ENCODE peak calls at places on chromosomes 2 and 18, in eight cellular contexts. Z is GM23248, K is hepatocyte, I is GM23338, G is OCI-LY7, U is PC-3, L is neural progenitor cell, C is HCT116. N is an unnamed sample.

GRCh38 chr2:120847700-120848321 is 112.1 kb downstream of the GLI2 start:
- DNase-seq in Z (no peak), L (no peak), C (no peak), I (no peak), K (peak; percentile 36), G (no peak), U (no peak), N (peak; percentile 84)

GRCh38 chr2:234836251-234836650 is 115.6 kb upstream of the SH3BP4 start:
- DNase-seq in C (no peak), Z (no peak), U (no peak), L (no peak), I (no peak), K (peak; percentile 35), G (no peak), N (peak; percentile 48)

GRCh38 chr18:12046751-12047335 is 46.8 kb upstream of the ANKRD62 start:
- DNase-seq in U (no peak), K (no peak), L (peak; percentile 45), I (peak; percentile 45), Z (no peak), C (no peak), G (no peak), N (no peak)

GRCh38 chr2:84409531-84409930 is 49.5 kb downstream of the SUCLG1 start:
- DNase-seq in G (no peak), K (no peak), U (no peak), I (no peak), L (no peak), C (no peak), Z (no peak), N (no peak)

GRCh38 chr2:227703961-227704360 is 13.9 kb downstream of the SLC19A3 start:
- DNase-seq in I (no peak), C (no peak), Z (peak; percentile 77), U (peak; percentile 77), L (no peak), G (no peak), K (no peak), N (no peak)

GRCh38 chr2:11368059-11368572 is 23.7 kb upstream of the ROCK2 start:
- DNase-seq in G (no peak), I (no peak), Z (peak; percentile 56), L (no peak), U (no peak), C (no peak), K (no peak), N (no peak)

GRCh38 chr2:213710164-213710563 is 425.9 kb downstream of the SPAG16 start:
- DNase-seq in L (no peak), K (no peak), U (no peak), Z (no peak), C (no peak), G (no peak), I (no peak), N (no peak)

GRCh38 chr2:69731147-69731546 is 10.8 kb upstream of the ANXA4 start:
- DNase-seq in L (no peak), U (no peak), I (no peak), K (no peak), G (no peak), C (no peak), Z (no peak), N (no peak)

GRCh38 chr2:230179907-230180306 is 39.9 kb downstream of the SP110 start:
- DNase-seq in K (no peak), U (no peak), I (peak; percentile 23), Z (no peak), C (no peak), G (no peak), L (no peak), N (no peak)

GRCh38 chr18:55768255-55768654 is 180.3 kb upstream of the TCF4 start:
- DNase-seq in C (no peak), Z (no peak), G (no peak), L (no peak), U (no peak), K (no peak), I (peak; percentile 87), N (no peak)
- TF ChIP-seq EZH2phosphoT487 in C (no peak), Z (no peak), G (no peak), L (no peak), U (no peak), K (no peak), I (no peak), N (no peak)

DNA sequence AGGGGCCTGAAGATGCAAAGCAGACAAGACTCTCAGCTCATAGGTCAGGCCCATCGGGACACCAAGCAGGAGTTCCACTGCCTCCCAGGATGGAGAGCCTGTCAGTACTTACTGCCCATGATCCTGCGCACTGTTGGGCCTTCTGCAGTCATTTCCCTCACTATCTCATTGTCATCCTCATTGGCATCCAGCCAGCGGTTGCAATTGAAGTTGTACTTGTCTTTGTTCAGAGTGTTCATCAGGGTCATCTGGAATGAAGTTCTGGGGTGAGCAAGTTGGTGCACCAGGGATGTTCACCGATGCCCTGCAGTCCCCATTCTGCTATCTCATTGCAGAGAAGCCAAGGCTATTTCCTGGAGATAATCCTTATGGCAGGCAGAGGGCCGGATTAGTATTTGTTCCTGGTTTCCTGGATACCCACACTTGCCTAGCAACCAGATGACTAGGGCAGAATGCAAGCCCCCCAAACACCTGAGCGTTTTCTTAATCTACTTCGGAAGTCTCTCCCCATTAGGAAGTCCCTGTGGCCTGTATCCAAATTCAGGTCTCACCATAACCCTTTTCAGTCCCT is 65.1 kb downstream of the LOXHD1 start:
- DNase-seq in K (no peak), Z (no peak), C (no peak), L (peak; percentile 18), U (no peak), G (no peak), I (no peak), N (no peak)
- TF ChIP-seq EZH2phosphoT487 in K (no peak), Z (no peak), C (no peak), L (no peak), U (no peak), G (no peak), I (no peak), N (no peak)

GRCh38 chr2:125424386-125424785 is 1231.6 kb upstream of the GYPC start:
- DNase-seq in Z (no peak), L (peak; percentile 51), C (no peak), G (no peak), I (no peak), K (no peak), U (no peak), N (no peak)

DNA sequence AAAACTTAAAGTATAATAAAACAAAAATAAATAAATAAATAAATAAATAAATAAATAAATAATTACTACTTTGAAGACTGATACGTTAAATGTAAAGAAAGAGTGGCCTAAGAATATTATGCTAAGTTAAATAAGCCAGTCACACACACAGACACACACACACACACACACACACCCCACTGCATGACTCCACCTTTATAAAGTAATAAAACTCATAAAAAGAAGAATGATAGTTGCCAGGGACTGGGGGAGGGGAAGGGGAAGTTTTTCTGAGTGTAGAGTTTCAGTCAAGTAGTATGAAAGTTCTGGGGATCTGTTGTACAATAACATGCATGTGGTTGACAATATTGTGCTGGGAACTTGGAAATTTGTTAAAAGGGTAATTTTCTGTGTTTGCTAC is 1237.5 kb upstream of the GYPC start:
- DNase-seq in K (no peak), L (no peak), Z (no peak), C (no peak), G (no peak), I (no peak), U (no peak), N (no peak)
- TF ChIP-seq EZH2phosphoT487 in K (no peak), L (no peak), Z (no peak), C (no peak), G (no peak), I (no peak), U (no peak), N (no peak)

DNA sequence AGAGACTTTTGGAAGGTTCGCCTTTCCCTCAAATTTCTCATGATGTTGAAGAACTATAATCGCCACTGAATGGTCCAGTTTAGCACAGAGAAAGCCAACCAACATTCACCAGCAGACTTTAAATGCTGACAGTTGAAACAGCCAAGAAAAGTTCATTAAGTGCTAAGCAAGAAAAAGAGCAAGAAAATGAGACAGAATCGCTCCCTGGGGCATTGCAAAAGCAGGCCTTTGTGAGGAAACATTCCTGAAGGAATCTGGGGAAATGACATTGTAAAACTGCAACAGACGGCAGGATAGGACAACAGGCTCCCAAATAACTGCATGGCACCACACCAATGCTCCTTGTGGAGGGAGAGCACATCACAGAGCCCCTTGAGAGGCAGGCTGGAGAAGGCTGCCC is 269.3 kb upstream of the ID2 start:
- DNase-seq in G (no peak), U (no peak), C (no peak), L (peak; percentile 46), I (peak; percentile 5), K (peak; percentile 33), Z (peak; percentile 73), N (no peak)
- TF ChIP-seq EZH2phosphoT487 in G (no peak), U (no peak), C (no peak), L (no peak), I (no peak), K (no peak), Z (no peak), N (no peak)

GRCh38 chr2:238995634-238996033 is 147.7 kb downstream of the TWIST2 start:
- DNase-seq in K (no peak), G (no peak), U (peak; percentile 41), L (no peak), I (no peak), C (no peak), Z (peak; percentile 44), N (no peak)
- TF ChIP-seq EZH2phosphoT487 in K (no peak), G (no peak), U (no peak), L (no peak), I (no peak), C (no peak), Z (no peak), N (no peak)

DNA sequence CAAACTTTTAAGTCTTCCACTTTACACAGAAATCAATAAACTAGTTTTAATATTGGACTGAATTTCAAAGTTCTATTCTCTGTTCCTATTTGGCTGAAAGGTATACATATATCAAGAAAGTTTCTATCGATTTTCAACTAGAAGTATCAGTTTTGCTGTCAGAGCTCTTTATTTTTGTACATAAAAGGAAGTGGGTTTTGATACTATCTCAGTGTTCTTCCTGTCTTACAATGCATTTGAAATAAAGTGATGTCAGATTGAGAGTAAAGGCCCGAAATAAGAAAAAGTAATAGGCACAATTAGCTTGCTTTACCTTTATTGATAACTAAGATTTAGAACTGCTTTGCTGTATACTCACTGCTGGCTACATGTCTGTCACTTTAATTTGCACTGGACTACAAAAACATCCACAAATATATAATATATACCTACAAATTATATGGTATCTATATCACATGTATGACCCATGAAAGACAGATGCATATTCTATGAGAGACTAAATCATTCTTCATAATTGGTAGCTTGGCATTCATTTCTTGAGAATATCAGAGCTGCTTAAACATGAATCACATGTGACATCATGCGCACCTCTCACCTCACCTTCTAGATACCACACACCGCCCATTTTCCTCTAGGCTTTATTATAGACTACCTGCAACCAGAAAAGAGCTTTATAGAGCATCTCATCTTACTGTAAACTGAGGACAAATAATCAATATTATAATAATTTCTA is 83.6 kb downstream of the ASXL2 start:
- DNase-seq in K (no peak), Z (no peak), G (peak; percentile 7), U (no peak), I (no peak), L (no peak), C (no peak), N (no peak)
- TF ChIP-seq EZH2phosphoT487 in K (no peak), Z (no peak), G (no peak), U (no peak), I (no peak), L (no peak), C (no peak), N (no peak)